ENCODE peak calls at places on chromosomes 1 and 21, in ten cellular contexts. O, C, L, A, N, H, X, J, P and G are unnamed samples.

GRCh38 chr1:147542549-147542857 is 1.2 kb downstream of the BCL9 start:
- DNase-seq in O (no peak), C (no peak), L (no peak), A (no peak), N (no peak), H (no peak), X (no peak), J (no peak), P (no peak), G (no peak)

GRCh38 chr1:221530791-221531190 is 211.1 kb downstream of the DUSP10 start:
- DNase-seq in O (no peak), C (no peak), L (no peak), A (no peak), N (no peak), H (no peak), X (no peak), J (no peak), P (no peak), G (peak)

GRCh38 chr1:154221815-154222081 is 993 bp downstream of the UBAP2L start:
- DNase-seq in O (no peak), C (no peak), L (no peak), A (no peak), N (no peak), H (no peak), X (no peak), J (no peak), P (no peak), G (no peak)

GRCh38 chr1:165329104-165329503 is 27.4 kb downstream of the LMX1A start:
- DNase-seq in O (no peak), C (no peak), L (no peak), A (no peak), N (no peak), H (no peak), X (no peak), J (no peak), P (no peak), G (no peak)

GRCh38 chr1:13792429-13792828 is 92.4 kb downstream of the PRDM2 start:
- DNase-seq in O (no peak), C (no peak), L (no peak), A (no peak), N (no peak), H (no peak), X (no peak), J (no peak), P (no peak), G (no peak)

GRCh38 chr21:14057313-14057712 is 153.4 kb downstream of the LIPI start:
- DNase-seq in O (peak), C (peak), L (no peak), A (no peak), N (peak), H (no peak), X (no peak), J (no peak), P (no peak), G (no peak)

GRCh38 chr1:224273651-224274050 is 56.3 kb downstream of the NVL start:
- DNase-seq in O (no peak), C (no peak), L (no peak), A (no peak), N (no peak), H (no peak), X (no peak), J (no peak), P (no peak), G (peak)

GRCh38 chr1:42282024-42282579 is 52.9 kb downstream of the FOXJ3 start:
- DNase-seq in O (no peak), C (no peak), L (no peak), A (no peak), N (no peak), H (peak), X (no peak), J (no peak), P (peak), G (no peak)

GRCh38 chr1:154466879-154467767 is 34.9 kb upstream of the TDRD10 start:
- DNase-seq in O (no peak), C (no peak), L (no peak), A (no peak), N (no peak), H (no peak), X (no peak), J (no peak), P (no peak), G (no peak)

GRCh38 chr1:83692524-83693336 is 306.2 kb downstream of the TTLL7 start:
- DNase-seq in O (peak), C (no peak), L (peak), A (no peak), N (no peak), H (no peak), X (no peak), J (no peak), P (peak), G (peak)

GRCh38 chr1:203199481-203200058 is 13.1 kb upstream of the CHI3L1 start:
- DNase-seq in O (no peak), C (no peak), L (no peak), A (no peak), N (no peak), H (no peak), X (no peak), J (no peak), P (no peak), G (peak)

GRCh38 chr1:244970236-244970652 is 105.9 kb upstream of the HNRNPU start:
- DNase-seq in O (no peak), C (peak), L (peak), A (peak), N (peak), H (peak), X (no peak), J (peak), P (no peak), G (peak)

GRCh38 chr1:30982937-30983336 is 74.4 kb upstream of the SDC3 start:
- DNase-seq in O (no peak), C (no peak), L (no peak), A (no peak), N (no peak), H (no peak), X (no peak), J (no peak), P (no peak), G (no peak)

GRCh38 chr21:43880111-43880985 is 15.3 kb downstream of the AGPAT3 start:
- DNase-seq in O (peak), C (peak), L (no peak), A (peak), N (no peak), H (no peak), X (no peak), J (no peak), P (no peak), G (peak)

GRCh38 chr1:186144505-186144904 is 230.5 kb downstream of the TPR start:
- DNase-seq in O (no peak), C (no peak), L (no peak), A (no peak), N (no peak), H (no peak), X (no peak), J (no peak), P (no peak), G (no peak)

GRCh38 chr1:232260861-232261260 is 369.1 kb downstream of the SIPA1L2 start:
- DNase-seq in O (no peak), C (no peak), L (no peak), A (no peak), N (peak), H (no peak), X (no peak), J (no peak), P (no peak), G (no peak)

GRCh38 chr1:93977546-93977945 is 68.3 kb upstream of the GCLM start:
- DNase-seq in O (no peak), C (no peak), L (no peak), A (no peak), N (no peak), H (no peak), X (no peak), J (no peak), P (no peak), G (peak)

GRCh38 chr1:25487628-25488027 is 55.8 kb upstream of the LDLRAP1 start:
- DNase-seq in O (no peak), C (no peak), L (no peak), A (no peak), N (no peak), H (no peak), X (peak), J (no peak), P (no peak), G (no peak)

GRCh38 chr1:33237579-33237978 is 18.7 kb upstream of the ZNF362 start:
- DNase-seq in O (no peak), C (no peak), L (no peak), A (no peak), N (no peak), H (no peak), X (no peak), J (no peak), P (no peak), G (peak)

GRCh38 chr21:44618909-44619308 is 7.0 kb downstream of the KRTAP10-8 start:
- DNase-seq in O (no peak), C (no peak), L (no peak), A (no peak), N (no peak), H (no peak), X (peak), J (peak), P (no peak), G (no peak)

GRCh38 chr1:20630730-20631129 is 2.5 kb upstream of the PINK1 start:
- DNase-seq in O (no peak), C (no peak), L (no peak), A (no peak), N (no peak), H (no peak), X (no peak), J (no peak), P (no peak), G (no peak)

GRCh38 chr1:209692745-209693504 is 11.7 kb upstream of the HSD11B1 start:
- DNase-seq in O (peak), C (peak), L (peak), A (peak), N (no peak), H (peak), X (peak), J (peak), P (peak), G (peak)

GRCh38 chr1:27218736-27219135 is 15.7 kb upstream of the WDTC1 start:
- DNase-seq in O (no peak), C (no peak), L (no peak), A (no peak), N (no peak), H (no peak), X (no peak), J (no peak), P (no peak), G (no peak)

GRCh38 chr1:54480201-54480848 is 67.7 kb upstream of the ACOT11 start:
- DNase-seq in O (no peak), C (no peak), L (peak), A (no peak), N (no peak), H (no peak), X (no peak), J (no peak), P (no peak), G (no peak)

GRCh38 chr1:94383966-94384408 is 34.2 kb upstream of the ABCD3 start:
- DNase-seq in O (no peak), C (no peak), L (no peak), A (peak), N (no peak), H (no peak), X (no peak), J (peak), P (no peak), G (peak)